ENCODE peak calls at places on chromosomes 2 and 18, in eight cellular contexts. K, G, W, S, E, I, Y and M are unnamed samples.

GRCh38 chr2:7007846-7008741 is 90.9 kb downstream of the RNF144A start:
- DNase-seq in K (no peak), G (peak), W (peak), S (peak), E (no peak), I (no peak), Y (no peak), M (no peak)

GRCh38 chr2:168002021-168002553 is 245.3 kb downstream of the STK39 start:
- DNase-seq in K (no peak), G (no peak), W (no peak), S (peak), E (no peak), I (peak), Y (no peak), M (no peak)

GRCh38 chr18:21132398-21132918 is 20.8 kb upstream of the ROCK1 start:
- DNase-seq in K (no peak), G (no peak), W (no peak), S (no peak), E (no peak), I (no peak), Y (no peak), M (no peak)

GRCh38 chr2:65530547-65531320 is 98.3 kb upstream of the SPRED2 start:
- DNase-seq in K (no peak), G (no peak), W (no peak), S (no peak), E (no peak), I (no peak), Y (peak), M (no peak)

GRCh38 chr2:31337860-31338259 is 76.7 kb downstream of the XDH start:
- DNase-seq in K (no peak), G (no peak), W (no peak), S (no peak), E (no peak), I (no peak), Y (peak), M (no peak)

GRCh38 chr2:116696223-116696622 is 1118.3 kb upstream of the DDX18 start:
- DNase-seq in K (no peak), G (no peak), W (no peak), S (no peak), E (no peak), I (no peak), Y (no peak), M (no peak)

GRCh38 chr2:54194761-54195750 is 61.0 kb downstream of the TSPYL6 start:
- DNase-seq in K (no peak), G (no peak), W (no peak), S (no peak), E (no peak), I (no peak), Y (no peak), M (no peak)

GRCh38 chr18:26461405-26461804 is 86.9 kb downstream of the KCTD1 start:
- DNase-seq in K (no peak), G (no peak), W (no peak), S (no peak), E (no peak), I (no peak), Y (no peak), M (no peak)

GRCh38 chr2:141515931-141516330 is 614.9 kb downstream of the LRP1B start:
- DNase-seq in K (no peak), G (no peak), W (no peak), S (no peak), E (no peak), I (no peak), Y (no peak), M (no peak)

GRCh38 chr2:120740375-120740764 is 4.7 kb downstream of the GLI2 start:
- DNase-seq in K (no peak), G (no peak), W (no peak), S (no peak), E (no peak), I (no peak), Y (no peak), M (no peak)

GRCh38 chr2:169507698-169508097 is 1.8 kb upstream of the KLHL41 start:
- DNase-seq in K (no peak), G (no peak), W (no peak), S (peak), E (no peak), I (no peak), Y (no peak), M (no peak)

GRCh38 chr2:169799555-169799954 is 884 bp downstream of the SSB start:
- DNase-seq in K (no peak), G (peak), W (no peak), S (no peak), E (no peak), I (peak), Y (no peak), M (no peak)

GRCh38 chr18:22846088-22846683 is 86.9 kb upstream of the RBBP8 start:
- DNase-seq in K (no peak), G (no peak), W (no peak), S (no peak), E (no peak), I (peak), Y (no peak), M (no peak)

GRCh38 chr2:6914829-6915228 is 2.4 kb upstream of the RNF144A start:
- DNase-seq in K (no peak), G (no peak), W (no peak), S (no peak), E (no peak), I (no peak), Y (no peak), M (no peak)

GRCh38 chr2:178891265-178891958 is 84.2 kb upstream of the TTN start:
- DNase-seq in K (peak), G (no peak), W (peak), S (peak), E (no peak), I (peak), Y (peak), M (peak)

GRCh38 chr2:180763249-180763989 is 217.0 kb upstream of the UBE2E3 start:
- DNase-seq in K (no peak), G (no peak), W (no peak), S (no peak), E (no peak), I (no peak), Y (no peak), M (no peak)

GRCh38 chr2:235268535-235268934 is 225.3 kb upstream of the AGAP1 start:
- DNase-seq in K (no peak), G (no peak), W (no peak), S (no peak), E (peak), I (no peak), Y (no peak), M (no peak)

GRCh38 chr18:79979843-79980242 is 8.5 kb downstream of the TXNL4A start:
- DNase-seq in K (no peak), G (no peak), W (no peak), S (no peak), E (no peak), I (no peak), Y (no peak), M (no peak)